ENCODE peak calls at places on chromosomes 11 and 22, in six cellular contexts. N is neural progenitor cell, F is right cardiac atrium, E is PC-3, O is aorta, W is tibial artery. Y is an unnamed sample.

GRCh38 chr11:126080206-126080941 is 17.7 kb upstream of the CDON start:
- DNase-seq in N (peak; percentile 19), F (no peak), E (peak; percentile 89), O (no peak), W (no peak), Y (no peak)

GRCh38 chr11:117449111-117449693 is 121.5 kb downstream of the CEP164 start:
- DNase-seq in N (no peak), F (no peak), E (no peak), O (no peak), W (peak; percentile 31), Y (no peak)

GRCh38 chr22:49826603-49827306 is 918 bp downstream of the BRD1 start:
- DNase-seq in N (peak; percentile 47), F (peak; percentile 83), E (no peak), O (peak; percentile 84), W (peak; percentile 77), Y (no peak)

GRCh38 chr22:19035474-19036228 is 86.6 kb downstream of the DGCR2 start:
- DNase-seq in N (peak; percentile 81), F (no peak), E (no peak), O (peak; percentile 68), W (no peak), Y (no peak)

GRCh38 chr11:113555071-113555739 is 80.0 kb upstream of the DRD2 start:
- DNase-seq in N (no peak), F (no peak), E (no peak), O (no peak), W (no peak), Y (no peak)

GRCh38 chr11:3942160-3942955 is 86.9 kb downstream of the STIM1 start:
- DNase-seq in N (no peak), F (no peak), E (no peak), O (no peak), W (no peak), Y (no peak)

GRCh38 chr22:34293324-34293723 is 373.0 kb upstream of the LARGE1 start:
- DNase-seq in N (no peak), F (no peak), E (no peak), O (no peak), W (no peak), Y (no peak)

GRCh38 chr11:121931748-121932352 is 184.2 kb downstream of the BLID start:
- DNase-seq in N (no peak), F (no peak), E (peak; percentile 41), O (no peak), W (no peak), Y (no peak)

GRCh38 chr11:9533736-9534473 is 39.6 kb upstream of the WEE1 start:
- DNase-seq in N (no peak), F (no peak), E (no peak), O (no peak), W (no peak), Y (no peak)

GRCh38 chr11:134047586-134047999 is 21.3 kb upstream of the JAM3 start:
- DNase-seq in N (no peak), F (peak; percentile 92), E (peak; percentile 70), O (peak; percentile 95), W (peak; percentile 98), Y (no peak)

GRCh38 chr11:40306938-40307548 is 1152.4 kb downstream of the LRRC4C start:
- DNase-seq in N (peak; percentile 65), F (no peak), E (peak; percentile 53), O (no peak), W (no peak), Y (no peak)

GRCh38 chr11:125871391-125872137 is 15.9 kb upstream of the HYLS1 start:
- DNase-seq in N (peak; percentile 78), F (no peak), E (peak; percentile 48), O (no peak), W (no peak), Y (peak; percentile 10)

GRCh38 chr22:29078869-29079207 is 6.0 kb downstream of the KREMEN1 start:
- DNase-seq in N (no peak), F (no peak), E (no peak), O (no peak), W (no peak), Y (no peak)

GRCh38 chr11:72439455-72439854 is 5.1 kb upstream of the CLPB start:
- DNase-seq in N (no peak), F (no peak), E (peak; percentile 33), O (no peak), W (no peak), Y (no peak)

GRCh38 chr11:44149651-44150050 is 54.2 kb downstream of the EXT2 start:
- DNase-seq in N (no peak), F (no peak), E (no peak), O (no peak), W (no peak), Y (no peak)

GRCh38 chr11:75768909-75769771 is 562 bp downstream of the DGAT2 start:
- DNase-seq in N (no peak), F (no peak), E (peak; percentile 39), O (peak; percentile 74), W (peak; percentile 55), Y (no peak)
- H3K27me3 ChIP-seq in N (peaks cover 44% of the 10 kb centered on the region), F (no peaks in the 10 kb centered on the region), E (no peaks in the 10 kb centered on the region), O (no peaks in the 10 kb centered on the region), W (peaks cover 4% of the 10 kb centered on the region), Y (peaks cover 15% of the 10 kb centered on the region)

GRCh38 chr22:46187862-46188261 is 37.5 kb downstream of the PPARA start:
- DNase-seq in N (no peak), F (no peak), E (no peak), O (no peak), W (no peak), Y (no peak)

GRCh38 chr22:46185263-46185662 is 34.9 kb downstream of the PPARA start:
- DNase-seq in N (no peak), F (no peak), E (no peak), O (no peak), W (no peak), Y (no peak)

GRCh38 chr22:46180370-46181137 is 30.2 kb downstream of the PPARA start:
- DNase-seq in N (no peak), F (no peak), E (no peak), O (no peak), W (no peak), Y (no peak)

GRCh38 chr22:46179748-46180147 is 29.4 kb downstream of the PPARA start:
- DNase-seq in N (no peak), F (no peak), E (no peak), O (no peak), W (no peak), Y (no peak)

DNA sequence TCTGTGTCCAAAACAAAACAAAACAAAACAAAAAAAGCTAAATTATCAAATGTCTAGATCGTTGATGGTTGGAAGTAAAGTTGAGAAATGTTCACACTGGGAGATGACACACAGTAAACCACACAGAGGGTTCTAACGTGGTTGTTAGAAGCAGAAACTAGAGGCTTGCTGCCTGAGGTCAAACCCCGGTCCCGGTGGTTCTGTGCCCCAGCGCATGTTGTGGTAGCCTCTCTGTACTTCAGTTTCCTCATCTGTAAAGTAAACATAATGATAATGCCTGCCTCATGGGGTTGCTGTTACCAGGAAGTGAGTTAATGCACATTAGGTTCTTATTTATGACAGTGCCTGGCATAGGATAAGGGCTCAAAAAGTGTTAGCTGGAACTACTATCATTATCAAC is 33.4 kb downstream of the PPARA start:
- DNase-seq in N (no peak), F (no peak), E (no peak), O (no peak), W (no peak), Y (no peak)
- H3K9me3 ChIP-seq in N (no peaks in the 10 kb centered on the region), F (peaks cover 2% of the 10 kb centered on the region), E (no peaks in the 10 kb centered on the region), O (no peaks in the 10 kb centered on the region), W (no peaks in the 10 kb centered on the region), Y (peaks cover 18% of the 10 kb centered on the region)

GRCh38 chr11:65982824-65983588 is 19.0 kb downstream of the EIF1AD start:
- DNase-seq in N (no peak), F (no peak), E (no peak), O (no peak), W (peak; percentile 41), Y (no peak)

GRCh38 chr11:65992056-65992455 is 9.9 kb downstream of the EIF1AD start:
- DNase-seq in N (no peak), F (no peak), E (no peak), O (no peak), W (no peak), Y (no peak)

GRCh38 chr11:65983589-65983987 is 18.4 kb downstream of the EIF1AD start:
- DNase-seq in N (no peak), F (no peak), E (no peak), O (no peak), W (peak; percentile 51), Y (no peak)

GRCh38 chr11:65987336-65987735 is 14.6 kb downstream of the EIF1AD start:
- DNase-seq in N (no peak), F (no peak), E (no peak), O (no peak), W (no peak), Y (no peak)

GRCh38 chr11:65988791-65989592 is 13.0 kb downstream of the EIF1AD start:
- DNase-seq in N (peak; percentile 94), F (peak; percentile 82), E (peak; percentile 98), O (peak; percentile 87), W (peak; percentile 95), Y (peak; percentile 89)
- H3K27ac ChIP-seq in N (no peak overlapping the region), F (no peak overlapping the region), E (no peak overlapping the region), O (no peak overlapping the region), W (peak overlapping the region; percentile 46), Y (no peak overlapping the region)

DNA sequence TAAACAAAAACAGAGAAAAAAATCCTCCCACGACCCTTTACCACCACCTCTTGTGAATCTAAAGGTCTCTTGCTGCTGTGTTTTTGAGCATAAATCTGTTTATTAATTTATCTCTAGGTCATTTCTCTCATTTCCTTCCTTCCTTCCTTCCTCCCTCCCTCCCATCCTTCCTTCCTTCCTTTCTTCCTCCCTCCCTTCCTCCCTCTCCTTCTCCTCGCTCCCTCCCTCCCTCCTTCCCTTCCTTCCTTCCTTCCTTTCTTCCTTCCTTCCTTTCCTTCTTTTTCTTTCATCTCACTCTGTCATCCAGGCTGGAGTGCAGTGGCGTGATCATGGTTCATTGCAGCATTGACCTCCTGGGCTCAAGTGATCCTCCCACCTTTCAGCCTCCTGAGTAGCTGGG is 13.5 kb upstream of the APOBEC3A start:
- DNase-seq in N (no peak), F (no peak), E (no peak), O (no peak), W (no peak), Y (no peak)
- H3K27me3 ChIP-seq in N (no peaks in the 10 kb centered on the region), F (no peaks in the 10 kb centered on the region), E (no peaks in the 10 kb centered on the region), O (no peaks in the 10 kb centered on the region), W (peaks cover 47% of the 10 kb centered on the region), Y (peaks cover 3% of the 10 kb centered on the region)

GRCh38 chr11:78840623-78841022 is 266.0 kb upstream of the NARS2 start:
- DNase-seq in N (no peak), F (no peak), E (no peak), O (no peak), W (no peak), Y (no peak)
- H3K9me3 ChIP-seq in N (no peaks in the 10 kb centered on the region), F (no peaks in the 10 kb centered on the region), E (no peaks in the 10 kb centered on the region), O (no peaks in the 10 kb centered on the region), W (no peaks in the 10 kb centered on the region), Y (no peaks in the 10 kb centered on the region)

GRCh38 chr22:39236321-39237275 is 8.2 kb downstream of the PDGFB start:
- DNase-seq in N (no peak), F (peak; percentile 83), E (no peak), O (no peak), W (no peak), Y (no peak)

GRCh38 chr22:39238966-39239510 is 5.7 kb downstream of the PDGFB start:
- DNase-seq in N (no peak), F (no peak), E (no peak), O (no peak), W (no peak), Y (no peak)

GRCh38 chr22:39238561-39238960 is 6.2 kb downstream of the PDGFB start:
- DNase-seq in N (no peak), F (peak; percentile 38), E (no peak), O (no peak), W (no peak), Y (no peak)

GRCh38 chr22:39238124-39238466 is 6.7 kb downstream of the PDGFB start:
- DNase-seq in N (no peak), F (no peak), E (no peak), O (no peak), W (no peak), Y (no peak)

GRCh38 chr22:39237276-39238123 is 7.3 kb downstream of the PDGFB start:
- DNase-seq in N (no peak), F (peak; percentile 37), E (no peak), O (no peak), W (no peak), Y (no peak)
- H3K27ac ChIP-seq in N (no peak overlapping the region), F (peak overlapping the region; percentile 97), E (no peak overlapping the region), O (no peak overlapping the region), W (no peak overlapping the region), Y (no peak overlapping the region)

Y was measured in CD4-positive, alpha-beta T cell.